ENCODE peak calls at places on chromosome 15, in six cellular contexts. One of them, this sample, is unnamed.

GRCh38 chr15:61081028-61081322 is 148.1 kb downstream of the RORA start:
- DNase-seq in CD8-positive, alpha-beta memory T cell: no peak
- DNase-seq in colonic mucosa: no peak
- DNase-seq in GF-D8: no peak
- DNase-seq in HFF-Myc: no peak
- DNase-seq in iris pigment epithelial cell: no peak
- DNase-seq in this sample: no peak

GRCh38 chr15:93121994-93122910 is 33.2 kb upstream of the RGMA start:
- DNase-seq in CD8-positive, alpha-beta memory T cell: no peak
- DNase-seq in colonic mucosa: no peak
- DNase-seq in GF-D8: no peak
- DNase-seq in HFF-Myc: no peak
- DNase-seq in iris pigment epithelial cell: no peak
- DNase-seq in this sample: no peak

GRCh38 chr15:25416693-25417092 is 22.1 kb downstream of the UBE3A start:
- DNase-seq in CD8-positive, alpha-beta memory T cell: no peak
- DNase-seq in colonic mucosa: no peak
- DNase-seq in GF-D8: no peak
- DNase-seq in HFF-Myc: no peak
- DNase-seq in iris pigment epithelial cell: peak; percentile 47
- DNase-seq in this sample: no peak

GRCh38 chr15:80252281-80252619 is 237 bp upstream of the CTXND1 start:
- DNase-seq in CD8-positive, alpha-beta memory T cell: no peak
- DNase-seq in colonic mucosa: no peak
- DNase-seq in GF-D8: no peak
- DNase-seq in HFF-Myc: no peak
- DNase-seq in iris pigment epithelial cell: no peak
- DNase-seq in this sample: no peak

GRCh38 chr15:48315041-48315440 is 16.2 kb upstream of the DUT start:
- DNase-seq in CD8-positive, alpha-beta memory T cell: no peak
- DNase-seq in colonic mucosa: no peak
- DNase-seq in GF-D8: no peak
- DNase-seq in HFF-Myc: no peak
- DNase-seq in iris pigment epithelial cell: no peak
- DNase-seq in this sample: no peak

GRCh38 chr15:89177633-89178306 is 43.6 kb downstream of the RLBP1 start:
- DNase-seq in CD8-positive, alpha-beta memory T cell: peak; percentile 49
- DNase-seq in colonic mucosa: peak; percentile 55
- DNase-seq in GF-D8: no peak
- DNase-seq in HFF-Myc: peak; percentile 31
- DNase-seq in iris pigment epithelial cell: peak; percentile 75
- DNase-seq in this sample: peak; percentile 66

GRCh38 chr15:92315595-92316211 is 78.0 kb upstream of the ST8SIA2 start:
- DNase-seq in CD8-positive, alpha-beta memory T cell: no peak
- DNase-seq in colonic mucosa: no peak
- DNase-seq in GF-D8: no peak
- DNase-seq in HFF-Myc: no peak
- DNase-seq in iris pigment epithelial cell: no peak
- DNase-seq in this sample: no peak

GRCh38 chr15:71125831-71126453 is 10.7 kb downstream of the THSD4 start:
- DNase-seq in CD8-positive, alpha-beta memory T cell: no peak
- DNase-seq in colonic mucosa: no peak
- DNase-seq in GF-D8: no peak
- DNase-seq in HFF-Myc: no peak
- DNase-seq in iris pigment epithelial cell: no peak
- DNase-seq in this sample: peak; percentile 34

GRCh38 chr15:70892912-70893560 is 410 bp downstream of the LRRC49 start:
- DNase-seq in CD8-positive, alpha-beta memory T cell: no peak
- DNase-seq in colonic mucosa: no peak
- DNase-seq in GF-D8: no peak
- DNase-seq in HFF-Myc: peak; percentile 41
- DNase-seq in iris pigment epithelial cell: peak; percentile 77
- DNase-seq in this sample: peak; percentile 66

GRCh38 chr15:37100109-37100873 is at the start of gene MEIS2:
- DNase-seq in CD8-positive, alpha-beta memory T cell: no peak
- DNase-seq in colonic mucosa: peak; percentile 78
- DNase-seq in GF-D8: no peak
- DNase-seq in HFF-Myc: peak; percentile 79
- DNase-seq in iris pigment epithelial cell: peak; percentile 90
- DNase-seq in this sample: peak; percentile 79

GRCh38 chr15:52254331-52254730 is 41.3 kb downstream of the MYO5C start:
- DNase-seq in CD8-positive, alpha-beta memory T cell: no peak
- DNase-seq in colonic mucosa: no peak
- DNase-seq in GF-D8: no peak
- DNase-seq in HFF-Myc: no peak
- DNase-seq in iris pigment epithelial cell: no peak
- DNase-seq in this sample: no peak

GRCh38 chr15:74269362-74270035 is 33.4 kb downstream of the CCDC33 start:
- DNase-seq in CD8-positive, alpha-beta memory T cell: no peak
- DNase-seq in colonic mucosa: no peak
- DNase-seq in GF-D8: no peak
- DNase-seq in HFF-Myc: no peak
- DNase-seq in iris pigment epithelial cell: no peak
- DNase-seq in this sample: no peak

GRCh38 chr15:101675015-101675414 is 22.8 kb upstream of the TM2D3 start:
- DNase-seq in CD8-positive, alpha-beta memory T cell: no peak
- DNase-seq in colonic mucosa: no peak
- DNase-seq in GF-D8: no peak
- DNase-seq in HFF-Myc: no peak
- DNase-seq in iris pigment epithelial cell: peak; percentile 93
- DNase-seq in this sample: peak; percentile 95

GRCh38 chr15:44706401-44706800 is 4.7 kb downstream of the PATL2 start:
- DNase-seq in CD8-positive, alpha-beta memory T cell: no peak
- DNase-seq in colonic mucosa: no peak
- DNase-seq in GF-D8: no peak
- DNase-seq in HFF-Myc: no peak
- DNase-seq in iris pigment epithelial cell: no peak
- DNase-seq in this sample: no peak

GRCh38 chr15:64857421-64857820 is 15.7 kb downstream of the PLEKHO2 start:
- DNase-seq in CD8-positive, alpha-beta memory T cell: no peak
- DNase-seq in colonic mucosa: no peak
- DNase-seq in GF-D8: no peak
- DNase-seq in HFF-Myc: no peak
- DNase-seq in iris pigment epithelial cell: peak; percentile 89
- DNase-seq in this sample: peak; percentile 47